ENCODE peak calls at places on chromosomes 11 and 22, in eight cellular contexts. G, C, Z, W, M, A, I and H are unnamed samples.

GRCh38 chr11:119147604-119148333 is 1.1 kb upstream of the ABCG4 start:
- DNase-seq in M (no peak), W (no peak), I (no peak), C (no peak), Z (no peak), A (no peak), G (no peak), H (no peak)

GRCh38 chr11:44727373-44728084 is 767 bp downstream of the TSPAN18 start:
- DNase-seq in C (peak; percentile 78), I (peak; percentile 84), Z (peak; percentile 52), G (peak; percentile 75), W (peak; percentile 20), A (peak; percentile 67), M (peak; percentile 92), H (peak; percentile 97)

GRCh38 chr22:31088233-31088986 is 7.3 kb downstream of the SMTN start:
- DNase-seq in I (no peak), Z (no peak), M (no peak), A (no peak), C (peak; percentile 47), W (no peak), G (no peak), H (no peak)

GRCh38 chr11:100719362-100719761 is 32.3 kb downstream of the ARHGAP42 start:
- DNase-seq in M (no peak), W (no peak), I (peak; percentile 53), Z (peak; percentile 55), A (peak; percentile 50), C (no peak), G (peak; percentile 41), H (no peak)

GRCh38 chr22:25122136-25122764 is 77.4 kb upstream of the CRYBB3 start:
- DNase-seq in I (no peak), M (no peak), C (no peak), W (no peak), A (no peak), G (no peak), Z (no peak), H (no peak)

GRCh38 chr11:112012877-112013276 is 12.3 kb upstream of the DLAT start:
- DNase-seq in I (peak; percentile 81), G (peak; percentile 88), C (no peak), M (no peak), W (no peak), A (peak; percentile 23), Z (peak; percentile 76), H (no peak)

GRCh38 chr11:114564836-114565235 is 5.2 kb upstream of the NXPE1 start:
- DNase-seq in I (peak; percentile 34), M (no peak), A (no peak), W (no peak), C (no peak), Z (no peak), G (no peak), H (no peak)

GRCh38 chr11:122661182-122661945 is 5.8 kb downstream of the UBASH3B start:
- DNase-seq in C (no peak), I (no peak), M (no peak), W (no peak), A (peak; percentile 79), Z (peak; percentile 92), G (peak; percentile 66), H (no peak)

GRCh38 chr22:21942407-21942895 is 10.2 kb downstream of the PPM1F start:
- DNase-seq in W (no peak), M (peak; percentile 72), A (peak; percentile 87), I (peak; percentile 83), C (peak; percentile 76), Z (peak; percentile 87), G (peak; percentile 70), H (no peak)

GRCh38 chr11:78384231-78384630 is 33.4 kb downstream of the GAB2 start:
- DNase-seq in W (no peak), Z (no peak), I (no peak), A (no peak), M (no peak), G (no peak), C (no peak), H (no peak)

GRCh38 chr11:64040684-64041267 is 5.0 kb downstream of the FLRT1 start:
- DNase-seq in I (no peak), G (no peak), A (no peak), C (no peak), Z (no peak), M (no peak), W (no peak), H (no peak)
- TF ChIP-seq CTCF in I (peak; percentile 39), G (peak; percentile 60), A (peak; percentile 29), C (peak; percentile 31), Z (peak; percentile 59), M (no peak), W (peak; percentile 89), H (peak; percentile 25)

DNA sequence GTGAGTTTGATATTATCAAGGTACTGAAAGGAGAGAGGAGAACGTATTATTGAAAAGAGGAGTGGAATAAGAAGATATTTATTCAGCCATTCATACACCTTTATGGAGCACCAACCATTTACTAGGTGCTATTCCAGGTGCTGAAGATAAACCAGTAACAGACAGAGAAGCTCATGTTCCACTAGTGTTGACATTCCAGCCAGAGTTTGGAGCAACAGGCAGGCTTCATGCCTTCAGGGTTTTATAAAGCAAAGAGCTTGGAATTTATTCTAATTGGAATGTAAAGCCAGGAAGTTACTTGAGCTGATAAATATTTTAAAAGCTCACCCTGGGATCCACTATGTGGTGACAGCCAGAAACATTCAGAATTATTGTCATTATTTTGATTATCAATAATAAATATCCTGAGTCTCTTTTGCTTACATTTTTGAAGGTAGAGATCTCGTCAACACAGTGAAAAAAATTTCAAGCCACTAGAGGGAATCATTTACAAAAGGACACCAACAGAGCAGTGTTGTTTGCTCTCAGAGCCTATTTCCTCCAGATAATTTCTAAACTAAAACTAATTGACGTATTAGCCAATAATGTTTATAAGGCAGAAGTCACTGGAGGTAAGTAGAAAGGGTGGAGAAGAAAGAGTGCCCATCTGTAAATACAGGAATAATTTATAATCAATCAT is 172.0 kb downstream of the KCNA4 start:
- DNase-seq in A (peak; percentile 6), I (no peak), Z (no peak), W (no peak), G (no peak), C (no peak), M (no peak), H (no peak)
- TF ChIP-seq CTCF in A (no peak), I (peak; percentile 5), Z (no peak), W (no peak), G (no peak), C (no peak), M (no peak), H (peak; percentile 6)

GRCh38 chr22:49435596-49435995 is 392.1 kb downstream of the BRD1 start:
- DNase-seq in W (no peak), I (no peak), C (no peak), A (no peak), Z (no peak), G (no peak), M (no peak), H (no peak)

GRCh38 chr22:49433044-49433443 is 394.6 kb downstream of the BRD1 start:
- DNase-seq in M (no peak), C (no peak), Z (no peak), G (no peak), I (no peak), A (no peak), W (no peak), H (no peak)

GRCh38 chr22:49432211-49432905 is 395.3 kb downstream of the BRD1 start:
- DNase-seq in M (no peak), A (no peak), C (peak; percentile 19), Z (no peak), G (no peak), W (no peak), I (no peak), H (no peak)

GRCh38 chr22:49436056-49436455 is 391.6 kb downstream of the BRD1 start:
- DNase-seq in I (no peak), Z (no peak), G (no peak), C (peak; percentile 14), A (no peak), W (no peak), M (no peak), H (no peak)

GRCh38 chr22:49433717-49434611 is 393.7 kb downstream of the BRD1 start:
- DNase-seq in I (no peak), C (peak; percentile 22), A (no peak), Z (peak; percentile 58), M (no peak), G (no peak), W (no peak), H (no peak)
- TF ChIP-seq CTCF in I (no peak), C (no peak), A (no peak), Z (peak; percentile 64), M (no peak), G (no peak), W (no peak), H (no peak)

GRCh38 chr11:40302669-40303068 is 1156.8 kb downstream of the LRRC4C start:
- DNase-seq in Z (no peak), C (no peak), M (no peak), I (peak; percentile 65), G (no peak), A (no peak), W (no peak), H (no peak)

GRCh38 chr11:40306938-40307548 is 1152.4 kb downstream of the LRRC4C start:
- DNase-seq in M (peak; percentile 25), W (peak; percentile 27), G (peak; percentile 54), I (peak; percentile 68), C (no peak), A (peak; percentile 69), Z (peak; percentile 53), H (no peak)
- TF ChIP-seq CTCF in M (peak; percentile 29), W (peak; percentile 80), G (peak; percentile 87), I (peak; percentile 72), C (peak; percentile 68), A (peak; percentile 83), Z (peak; percentile 66), H (peak; percentile 50)

GRCh38 chr11:133081730-133082452 is 450.4 kb downstream of the OPCML start:
- DNase-seq in W (no peak), C (no peak), M (peak; percentile 25), G (no peak), I (no peak), A (no peak), Z (no peak), H (no peak)

GRCh38 chr11:133081020-133081419 is 451.3 kb downstream of the OPCML start:
- DNase-seq in I (no peak), W (no peak), C (no peak), Z (no peak), A (no peak), M (no peak), G (no peak), H (no peak)

GRCh38 chr11:133082453-133082781 is 449.9 kb downstream of the OPCML start:
- DNase-seq in W (no peak), M (peak; percentile 37), Z (no peak), A (no peak), G (no peak), I (peak; percentile 7), C (peak; percentile 65), H (no peak)

GRCh38 chr11:133086518-133086917 is 445.8 kb downstream of the OPCML start:
- DNase-seq in I (no peak), A (no peak), Z (no peak), G (no peak), C (no peak), W (no peak), M (no peak), H (no peak)

DNA sequence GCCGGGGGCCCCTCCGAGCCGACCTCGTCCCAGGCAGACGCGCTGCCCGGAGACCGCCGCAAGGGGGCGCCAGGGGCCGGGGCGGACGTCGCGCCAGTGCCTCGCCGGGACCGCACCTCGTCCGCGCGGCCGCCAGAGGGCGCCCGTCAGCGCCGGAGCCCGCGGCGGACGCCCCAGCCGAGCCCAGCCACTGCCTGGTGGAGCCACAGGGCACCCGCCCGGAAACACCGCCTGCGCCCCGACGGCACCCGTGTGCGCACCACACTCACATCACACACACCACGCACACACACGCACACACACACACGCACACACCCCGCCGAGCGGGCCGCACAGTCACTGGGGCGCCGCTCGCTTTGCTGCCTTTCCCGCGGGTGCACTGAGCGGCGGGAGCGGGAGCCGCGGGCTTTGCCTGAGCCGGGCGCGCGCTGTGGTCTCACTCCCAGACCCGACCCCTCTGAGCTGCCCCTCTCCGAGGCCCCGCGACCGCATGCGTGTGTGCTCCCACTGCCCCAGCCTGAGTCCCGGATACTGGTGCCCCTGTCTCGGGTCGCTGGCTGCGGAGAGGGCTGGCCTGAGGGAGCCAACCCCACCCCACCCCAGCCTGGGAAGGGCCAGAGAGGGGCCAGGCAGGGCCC is 449.3 kb downstream of the OPCML start:
- DNase-seq in I (peak; percentile 62), A (peak; percentile 29), W (no peak), M (peak; percentile 94), Z (no peak), G (no peak), C (peak; percentile 70), H (no peak)
- TF ChIP-seq CTCF in I (peak; percentile 47), A (peak; percentile 27), W (peak; percentile 98), M (peak; percentile 100), Z (peak; percentile 12), G (peak; percentile 4), C (peak; percentile 96), H (peak; percentile 93)